ENCODE peak calls at places on chromosomes 5 and 9, in five cellular contexts. V is PC-3, G is breast epithelium, W is DND-41, N is pancreas. Y is an unnamed sample.

GRCh38 chr9:83956288-83957028 is 23.6 kb downstream of the HNRNPK start:
- DNase-seq in V (peak; percentile 61), G (peak; percentile 75), W (peak; percentile 70), N (peak; percentile 73), Y (peak; percentile 42)

GRCh38 chr5:154967419-154968024 is 26.6 kb downstream of the MRPL22 start:
- DNase-seq in V (peak; percentile 41), G (no peak), W (no peak), N (no peak), Y (no peak)

GRCh38 chr5:139745800-139746690 is 49.6 kb upstream of the PSD2 start:
- DNase-seq in V (peak; percentile 37), G (peak; percentile 64), W (no peak), N (peak; percentile 50), Y (no peak)

GRCh38 chr5:150180241-150181027 is 9.4 kb upstream of the SLC6A7 start:
- DNase-seq in V (no peak), G (peak; percentile 63), W (no peak), N (no peak), Y (no peak)

GRCh38 chr5:78533356-78533755 is 115.2 kb downstream of the LHFPL2 start:
- DNase-seq in V (peak; percentile 49), G (no peak), W (no peak), N (no peak), Y (no peak)

GRCh38 chr5:150214289-150214688 is 24.4 kb downstream of the SLC6A7 start:
- DNase-seq in V (no peak), G (no peak), W (no peak), N (no peak), Y (no peak)

GRCh38 chr5:58072202-58072791 is 387.6 kb downstream of the PLK2 start:
- DNase-seq in V (no peak), G (no peak), W (no peak), N (no peak), Y (no peak)

GRCh38 chr5:92687793-92688467 is 893.1 kb downstream of the NR2F1-AS1 start:
- DNase-seq in V (peak; percentile 43), G (no peak), W (no peak), N (no peak), Y (no peak)

GRCh38 chr9:69590241-69590640 is 81.9 kb downstream of the APBA1 start:
- DNase-seq in V (no peak), G (no peak), W (no peak), N (no peak), Y (no peak)

GRCh38 chr9:35691757-35692301 is 2.1 kb upstream of the TPM2 start:
- DNase-seq in V (no peak), G (no peak), W (no peak), N (no peak), Y (no peak)

GRCh38 chr5:150640311-150641005 is at the start of gene SYNPO:
- DNase-seq in V (peak; percentile 94), G (no peak), W (no peak), N (peak; percentile 67), Y (no peak)

GRCh38 chr5:151022511-151023018 is 2.2 kb downstream of the GPX3 start:
- DNase-seq in V (peak; percentile 51), G (no peak), W (no peak), N (no peak), Y (no peak)

GRCh38 chr5:168303398-168304020 is 12.1 kb downstream of the WWC1 start:
- DNase-seq in V (no peak), G (no peak), W (no peak), N (no peak), Y (no peak)

GRCh38 chr9:31776471-31776870 is 608.0 kb upstream of the ACO1 start:
- DNase-seq in V (no peak), G (no peak), W (no peak), N (no peak), Y (no peak)

GRCh38 chr9:72013188-72013877 is 47.1 kb downstream of the C9orf57 start:
- DNase-seq in V (no peak), G (no peak), W (peak; percentile 14), N (no peak), Y (no peak)

GRCh38 chr5:73228052-73228451 is 55.1 kb downstream of the TMEM174 start:
- DNase-seq in V (no peak), G (no peak), W (no peak), N (no peak), Y (no peak)

GRCh38 chr9:96741771-96742170 is 36.1 kb downstream of the ZNF510 start:
- DNase-seq in V (no peak), G (no peak), W (no peak), N (no peak), Y (no peak)
- H3K9me3 ChIP-seq in V (peaks cover 10% of the 10 kb centered on the region), G (peaks cover 38% of the 10 kb centered on the region), W (no peaks in the 10 kb centered on the region), N (no peaks in the 10 kb centered on the region), Y (peaks cover 3% of the 10 kb centered on the region)

GRCh38 chr9:94528886-94529285 is 26.0 kb upstream of the PCAT7 start:
- DNase-seq in V (no peak), G (no peak), W (no peak), N (no peak), Y (no peak)

GRCh38 chr9:94526951-94527350 is 27.9 kb upstream of the PCAT7 start:
- DNase-seq in V (no peak), G (no peak), W (no peak), N (no peak), Y (no peak)

GRCh38 chr9:94525396-94526035 is 29.4 kb upstream of the PCAT7 start:
- DNase-seq in V (no peak), G (no peak), W (no peak), N (no peak), Y (no peak)

GRCh38 chr9:94526271-94526670 is 28.6 kb upstream of the PCAT7 start:
- DNase-seq in V (no peak), G (no peak), W (no peak), N (no peak), Y (no peak)
- H3K9me3 ChIP-seq in V (no peaks in the 10 kb centered on the region), G (no peaks in the 10 kb centered on the region), W (no peaks in the 10 kb centered on the region), N (no peaks in the 10 kb centered on the region), Y (no peaks in the 10 kb centered on the region)

GRCh38 chr5:27158775-27159174 is 120.4 kb upstream of the CDH9 start:
- DNase-seq in V (no peak), G (no peak), W (no peak), N (no peak), Y (no peak)

DNA sequence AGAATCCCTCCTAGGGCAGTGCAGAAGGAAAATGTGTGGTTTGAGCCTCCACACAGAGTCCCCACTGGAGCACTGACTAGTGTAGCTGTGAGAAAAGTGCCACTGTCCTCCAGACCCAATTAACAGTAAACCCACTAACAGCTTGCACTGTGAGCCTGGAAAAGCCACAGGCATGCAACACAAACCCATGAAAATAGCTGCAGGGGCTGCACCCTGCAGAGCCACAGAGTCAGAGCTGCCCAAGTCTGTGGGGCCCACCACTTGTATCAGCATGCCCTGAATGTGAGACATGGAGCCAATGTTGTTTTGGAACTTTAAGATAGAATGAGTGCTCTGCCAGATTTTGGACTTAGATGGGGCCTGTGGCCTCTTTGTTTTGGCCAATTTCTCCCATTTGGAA is 119.8 kb upstream of the CDH9 start:
- DNase-seq in V (no peak), G (no peak), W (no peak), N (no peak), Y (no peak)
- H3K9me3 ChIP-seq in V (peaks cover 19% of the 10 kb centered on the region), G (peaks cover 20% of the 10 kb centered on the region), W (no peaks in the 10 kb centered on the region), N (no peaks in the 10 kb centered on the region), Y (no peaks in the 10 kb centered on the region)

GRCh38 chr5:153941265-153941664 is 97.4 kb downstream of the FAM114A2 start:
- DNase-seq in V (no peak), G (no peak), W (no peak), N (no peak), Y (no peak)
- H3K9me3 ChIP-seq in V (no peaks in the 10 kb centered on the region), G (peaks cover 21% of the 10 kb centered on the region), W (peaks cover 26% of the 10 kb centered on the region), N (no peaks in the 10 kb centered on the region), Y (peaks cover 5% of the 10 kb centered on the region)

GRCh38 chr5:81756016-81756415 is 5.1 kb upstream of the SSBP2 start:
- DNase-seq in V (no peak), G (no peak), W (no peak), N (no peak), Y (no peak)
- H3K9me3 ChIP-seq in V (no peaks in the 10 kb centered on the region), G (no peaks in the 10 kb centered on the region), W (no peaks in the 10 kb centered on the region), N (no peaks in the 10 kb centered on the region), Y (no peaks in the 10 kb centered on the region)

GRCh38 chr5:45826055-45826454 is 129.9 kb upstream of the HCN1 start:
- DNase-seq in V (no peak), G (no peak), W (no peak), N (no peak), Y (no peak)
- H3K9me3 ChIP-seq in V (peaks cover 5% of the 10 kb centered on the region), G (no peaks in the 10 kb centered on the region), W (no peaks in the 10 kb centered on the region), N (no peaks in the 10 kb centered on the region), Y (peaks cover under 1% of the 10 kb centered on the region)

DNA sequence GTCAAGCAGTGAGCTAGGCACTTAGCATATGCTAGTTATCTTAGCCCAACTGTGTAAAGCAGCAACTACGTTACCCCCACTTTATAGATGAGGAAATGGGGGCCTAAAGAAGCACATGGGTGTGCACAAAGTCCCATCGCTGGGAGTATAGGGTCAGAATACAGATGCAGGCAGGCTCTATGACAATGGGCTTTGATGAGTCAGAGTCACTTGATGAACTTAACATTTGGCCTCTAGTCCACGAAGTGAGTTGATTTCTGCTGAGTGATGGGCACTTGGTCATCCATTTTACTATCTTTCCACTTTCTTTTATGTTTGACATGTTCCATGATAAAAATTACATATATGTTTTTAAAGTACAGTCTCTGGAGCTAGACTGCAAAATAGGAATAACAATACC is 204.3 kb downstream of the TRIM32 start:
- DNase-seq in V (no peak), G (no peak), W (no peak), N (no peak), Y (no peak)
- H3K9me3 ChIP-seq in V (no peaks in the 10 kb centered on the region), G (no peaks in the 10 kb centered on the region), W (no peaks in the 10 kb centered on the region), N (no peaks in the 10 kb centered on the region), Y (peaks cover 2% of the 10 kb centered on the region)

DNA sequence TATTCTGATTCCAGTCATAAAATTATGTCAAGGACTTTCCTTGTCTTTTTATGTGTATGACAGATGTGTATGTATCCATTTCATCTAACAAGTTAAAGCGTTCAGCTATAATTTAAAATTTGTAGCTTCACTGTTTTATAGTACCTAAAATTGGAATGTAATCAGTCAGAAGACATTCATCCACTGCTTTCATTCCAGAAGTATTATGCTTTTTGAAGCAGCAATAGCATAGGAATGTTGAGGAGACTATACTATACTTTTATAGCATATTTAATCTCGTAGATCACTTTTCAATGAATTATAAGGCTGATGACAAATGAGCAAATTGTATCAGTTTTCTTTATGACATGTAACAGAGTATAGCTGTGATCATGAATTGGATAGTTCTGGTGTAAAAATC is 6.9 kb downstream of the PCDHGA12 start:
- DNase-seq in V (no peak), G (no peak), W (no peak), N (no peak), Y (no peak)
- H3K9me3 ChIP-seq in V (no peaks in the 10 kb centered on the region), G (peaks cover 90% of the 10 kb centered on the region), W (no peaks in the 10 kb centered on the region), N (no peaks in the 10 kb centered on the region), Y (no peaks in the 10 kb centered on the region)

GRCh38 chr5:141258948-141259347 is 13.8 kb downstream of the PCDHB15 start:
- DNase-seq in V (no peak), G (no peak), W (no peak), N (no peak), Y (no peak)

GRCh38 chr5:141260458-141261237 is 15.5 kb downstream of the PCDHB15 start:
- DNase-seq in V (peak; percentile 7), G (no peak), W (no peak), N (no peak), Y (no peak)

GRCh38 chr5:141258464-141258863 is 13.3 kb downstream of the PCDHB15 start:
- DNase-seq in V (no peak), G (no peak), W (no peak), N (no peak), Y (no peak)

GRCh38 chr5:141261238-141261546 is 16.0 kb downstream of the PCDHB15 start:
- DNase-seq in V (no peak), G (no peak), W (no peak), N (no peak), Y (no peak)
- H3K9me3 ChIP-seq in V (peaks cover 29% of the 10 kb centered on the region), G (peaks cover 96% of the 10 kb centered on the region), W (peaks cover 46% of the 10 kb centered on the region), N (peaks cover 10% of the 10 kb centered on the region), Y (peaks cover 21% of the 10 kb centered on the region)

GRCh38 chr5:143386725-143387124 is 16.8 kb downstream of the NR3C1 start:
- DNase-seq in V (no peak), G (no peak), W (no peak), N (no peak), Y (no peak)
- H3K9me3 ChIP-seq in V (peaks cover 4% of the 10 kb centered on the region), G (peaks cover 14% of the 10 kb centered on the region), W (peaks cover 27% of the 10 kb centered on the region), N (peaks cover 4% of the 10 kb centered on the region), Y (no peaks in the 10 kb centered on the region)